ENCODE peak calls at places on chromosomes 13 and 19, in ten cellular contexts. M is dorsolateral prefrontal cortex, K is GM12865, Z is AG04450, X is AG09309, W is upper lobe of right lung, P is body of pancreas, G is MM.1S, I is cardiac muscle cell, Q is fibroblast of mammary gland. B is an unnamed sample.

GRCh38 chr19:50328257-50329145 is 676 bp downstream of the KCNC3 start:
- DNase-seq in M (no peak), K (peak; percentile 76), Z (no peak), X (no peak), W (peak; percentile 79), P (peak; percentile 45), G (no peak), I (no peak), Q (no peak), B (no peak)

GRCh38 chr19:7478173-7478842 is 10.5 kb downstream of the PEX11G start:
- DNase-seq in M (no peak), K (no peak), Z (no peak), X (no peak), W (no peak), P (no peak), G (no peak), I (no peak), Q (peak; percentile 21), B (no peak)

GRCh38 chr19:14167594-14168138 is 31.3 kb upstream of the ASF1B start:
- DNase-seq in M (no peak), K (no peak), Z (no peak), X (no peak), W (no peak), P (no peak), G (no peak), I (no peak), Q (no peak), B (no peak)

GRCh38 chr13:52399037-52399436 is 6.9 kb downstream of the THSD1 start:
- DNase-seq in M (no peak), K (no peak), Z (no peak), X (no peak), W (no peak), P (no peak), G (no peak), I (peak; percentile 30), Q (no peak), B (no peak)

GRCh38 chr19:5036733-5037681 is 68.1 kb downstream of the KDM4B start:
- DNase-seq in M (peak; percentile 88), K (no peak), Z (no peak), X (no peak), W (no peak), P (no peak), G (no peak), I (peak; percentile 62), Q (no peak), B (no peak)

GRCh38 chr13:79448413-79448812 is 32.5 kb upstream of the NDFIP2 start:
- DNase-seq in M (no peak), K (peak; percentile 28), Z (no peak), X (no peak), W (no peak), P (no peak), G (peak; percentile 17), I (peak; percentile 7), Q (peak; percentile 17), B (no peak)

GRCh38 chr19:48274938-48275337 is 5.1 kb downstream of the ZNF114 start:
- DNase-seq in M (no peak), K (no peak), Z (no peak), X (no peak), W (no peak), P (no peak), G (no peak), I (no peak), Q (no peak), B (no peak)

GRCh38 chr13:106156468-106156867 is 379.0 kb downstream of the EFNB2 start:
- DNase-seq in M (no peak), K (no peak), Z (peak; percentile 92), X (peak; percentile 96), W (no peak), P (no peak), G (no peak), I (peak; percentile 90), Q (peak; percentile 99), B (no peak)

GRCh38 chr19:14434543-14435319 is 1.6 kb downstream of the PKN1 start:
- DNase-seq in M (no peak), K (no peak), Z (no peak), X (peak; percentile 5), W (peak; percentile 74), P (peak; percentile 21), G (no peak), I (peak; percentile 83), Q (peak; percentile 86), B (peak; percentile 37)

GRCh38 chr13:114033541-114034315 is 59.9 kb upstream of the C13orf46 start:
- DNase-seq in M (no peak), K (no peak), Z (no peak), X (no peak), W (no peak), P (no peak), G (no peak), I (no peak), Q (no peak), B (no peak)

DNA sequence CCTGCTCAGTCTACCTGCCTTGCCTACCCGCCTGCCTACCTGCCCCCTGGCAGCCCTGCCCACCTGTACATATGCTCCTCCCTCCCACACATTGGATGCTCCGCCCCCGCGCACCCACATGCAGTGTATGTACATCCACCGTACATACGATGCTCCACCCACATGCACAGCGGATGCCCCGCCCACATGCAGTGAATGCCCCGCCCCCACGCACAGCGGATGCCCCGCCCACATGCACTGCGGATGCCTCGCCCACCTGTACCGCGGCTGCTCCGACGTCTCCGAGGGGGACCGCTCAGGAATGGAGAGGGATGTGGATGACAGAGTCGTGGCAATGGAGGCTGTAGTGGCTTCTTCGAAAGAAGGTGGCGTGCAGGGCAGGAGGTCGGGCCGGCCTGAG is 16.4 kb upstream of the CACTIN start:
- DNase-seq in M (no peak), K (peak; percentile 36), Z (no peak), X (no peak), W (no peak), P (no peak), G (no peak), I (no peak), Q (no peak), B (no peak)
- H3K4me3 ChIP-seq in M (no peak overlapping the region), K (no peak overlapping the region), Z (no peak overlapping the region), X (no peak overlapping the region), W (no peak overlapping the region), P (no peak overlapping the region), G (no peak overlapping the region), I (no peak overlapping the region), Q (no peak overlapping the region), B (no peak overlapping the region)

GRCh38 chr19:38577826-38578225 is 39.9 kb downstream of the MAP4K1 start:
- DNase-seq in M (no peak), K (no peak), Z (no peak), X (no peak), W (no peak), P (no peak), G (no peak), I (no peak), Q (no peak), B (no peak)
- TF ChIP-seq CTCF in M (no peak), K (no peak), Z (no peak), X (no peak), W (no peak), P (no peak), G (no peak), I (no peak), Q (no peak), B (no peak)

DNA sequence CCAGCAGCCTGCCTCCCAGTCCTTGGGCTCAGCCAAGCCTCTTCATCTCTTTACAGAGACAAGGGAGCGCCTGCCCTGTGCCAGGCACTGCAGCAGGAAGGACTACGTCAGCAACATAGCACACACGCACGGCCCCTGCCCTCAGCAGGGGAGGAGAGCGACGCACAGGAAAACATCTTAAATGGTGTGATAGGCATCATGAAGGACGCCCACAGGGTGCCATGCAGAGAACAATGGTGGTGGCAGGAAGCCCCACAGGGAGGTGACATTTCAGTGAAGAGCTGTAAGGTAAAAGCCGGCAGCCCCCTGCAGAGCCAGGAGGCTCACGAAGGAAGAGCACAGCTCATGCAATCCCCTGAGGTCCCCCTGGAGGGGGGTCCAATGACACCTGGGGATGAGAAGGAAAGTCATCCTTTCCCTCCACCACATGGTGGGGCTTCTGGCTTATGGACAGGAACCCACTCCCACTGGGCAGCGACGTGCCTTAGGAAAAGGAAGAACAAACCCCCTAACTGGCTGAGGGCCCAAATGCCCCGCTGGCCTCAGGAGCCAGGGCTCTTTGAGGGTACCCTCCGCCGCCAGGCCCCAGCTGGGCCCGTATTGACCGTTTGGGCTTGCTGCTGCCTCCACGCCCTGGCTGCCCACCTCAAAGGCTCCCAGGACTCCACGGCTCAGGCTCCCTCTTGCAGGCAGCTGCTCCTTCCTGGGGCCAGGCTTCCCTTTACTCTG is 37.3 kb upstream of the C13orf42 start:
- DNase-seq in M (no peak), K (no peak), Z (no peak), X (no peak), W (no peak), P (no peak), G (no peak), I (peak; percentile 5), Q (no peak), B (no peak)
- H3K4me3 ChIP-seq in M (no peak overlapping the region), K (no peak overlapping the region), Z (no peak overlapping the region), X (no peak overlapping the region), W (no peak overlapping the region), P (no peak overlapping the region), G (no peak overlapping the region), I (no peak overlapping the region), Q (no peak overlapping the region), B (no peak overlapping the region)

GRCh38 chr19:18419195-18419698 is at the start of gene SSBP4:
- DNase-seq in M (no peak), K (peak; percentile 85), Z (no peak), X (no peak), W (peak; percentile 86), P (peak; percentile 77), G (peak; percentile 69), I (peak; percentile 90), Q (peak; percentile 64), B (no peak)
- TF ChIP-seq CTCF in M (peak; percentile 40), K (peak; percentile 34), Z (peak; percentile 18), X (peak; percentile 2), W (peak; percentile 29), P (peak; percentile 17), G (peak; percentile 3), I (no peak), Q (no peak), B (no peak)

GRCh38 chr19:1250374-1251232 is 2.2 kb downstream of the MIDN start:
- DNase-seq in M (no peak), K (peak; percentile 78), Z (no peak), X (no peak), W (peak; percentile 86), P (peak; percentile 65), G (no peak), I (peak; percentile 87), Q (no peak), B (no peak)

GRCh38 chr19:1249298-1249989 is 1.1 kb downstream of the MIDN start:
- DNase-seq in M (peak; percentile 92), K (peak; percentile 96), Z (peak; percentile 89), X (peak; percentile 87), W (peak; percentile 97), P (peak; percentile 95), G (peak; percentile 95), I (peak; percentile 98), Q (peak; percentile 94), B (peak; percentile 93)

GRCh38 chr19:1249990-1250298 is 1.6 kb downstream of the MIDN start:
- DNase-seq in M (no peak), K (no peak), Z (no peak), X (no peak), W (no peak), P (no peak), G (no peak), I (no peak), Q (no peak), B (no peak)

GRCh38 chr19:1247747-1248453 is 483 bp upstream of the MIDN start:
- DNase-seq in M (no peak), K (peak; percentile 67), Z (no peak), X (no peak), W (peak; percentile 90), P (peak; percentile 77), G (no peak), I (peak; percentile 60), Q (peak; percentile 65), B (peak; percentile 94)

GRCh38 chr19:1248454-1249297 is at the start of gene MIDN:
- DNase-seq in M (no peak), K (peak; percentile 89), Z (no peak), X (no peak), W (peak; percentile 95), P (peak; percentile 87), G (peak; percentile 88), I (peak; percentile 93), Q (peak; percentile 84), B (peak; percentile 96)
- H3K4me3 ChIP-seq in M (peak within 1 kb of the TSS; percentile 62), K (peak within 1 kb of the TSS; percentile 77), Z (peak within 1 kb of the TSS; percentile 77), X (peak within 1 kb of the TSS; percentile 68), W (peak within 1 kb of the TSS; percentile 81), P (peak within 1 kb of the TSS; percentile 52), G (peak within 1 kb of the TSS; percentile 83), I (peak within 1 kb of the TSS; percentile 92), Q (peak within 1 kb of the TSS; percentile 58), B (peak within 1 kb of the TSS; percentile 39)

B was measured in lower leg skin.